ENCODE peak calls at places on chromosomes 11 and 22, in six cellular contexts. K is H1, P is neuronal stem cell, B is HCT116, S is IMR-90, A is endothelial cell of umbilical vein. R is an unnamed sample. For H3K27me3, the result is how much of the 10 kb centered on the place peaks cover.

GRCh38 chr11:47586456-47586855 is at the start of gene FAM180B:
- DNase-seq in B (no peak), K (no peak), S (no peak), P (no peak), A (no peak), R (no peak)

GRCh38 chr11:126416542-126417090 is 61.1 kb downstream of the ST3GAL4 start:
- DNase-seq in P (peak), K (no peak), B (no peak), A (peak), S (peak), R (no peak)

GRCh38 chr22:41650821-41651220 is 29.7 kb downstream of the XRCC6 start:
- DNase-seq in K (no peak), S (no peak), P (no peak), B (no peak), A (no peak), R (no peak)

GRCh38 chr11:128415539-128415938 is 171.8 kb downstream of the ETS1 start:
- DNase-seq in B (no peak), A (peak), P (no peak), K (no peak), S (peak), R (no peak)

GRCh38 chr22:23119492-23120414 is 22.0 kb downstream of the RSPH14 start:
- DNase-seq in S (no peak), P (no peak), K (no peak), A (peak), B (no peak), R (no peak)

GRCh38 chr11:126083829-126084607 is 21.4 kb upstream of the CDON start:
- DNase-seq in A (no peak), K (no peak), P (peak), S (no peak), B (no peak), R (no peak)

GRCh38 chr11:105371311-105371710 is 231.7 kb upstream of the CARD18 start:
- DNase-seq in B (no peak), P (no peak), S (no peak), A (no peak), K (no peak), R (no peak)

GRCh38 chr22:50530857-50531545 is 1.2 kb upstream of the TYMP start:
- DNase-seq in S (peak), B (peak), P (no peak), K (no peak), A (peak), R (no peak)

GRCh38 chr11:60221706-60222105 is 21.2 kb downstream of the MS4A4E start:
- DNase-seq in P (no peak), S (no peak), A (no peak), B (no peak), K (no peak), R (no peak)

GRCh38 chr11:65525659-65526480 is 987 bp downstream of the SCYL1 start:
- DNase-seq in B (no peak), S (no peak), K (no peak), P (no peak), A (no peak), R (no peak)
- H3K9ac ChIP-seq in B (peak), S (peak), K (peak), P (peak), A (peak), R (peak)

DNA sequence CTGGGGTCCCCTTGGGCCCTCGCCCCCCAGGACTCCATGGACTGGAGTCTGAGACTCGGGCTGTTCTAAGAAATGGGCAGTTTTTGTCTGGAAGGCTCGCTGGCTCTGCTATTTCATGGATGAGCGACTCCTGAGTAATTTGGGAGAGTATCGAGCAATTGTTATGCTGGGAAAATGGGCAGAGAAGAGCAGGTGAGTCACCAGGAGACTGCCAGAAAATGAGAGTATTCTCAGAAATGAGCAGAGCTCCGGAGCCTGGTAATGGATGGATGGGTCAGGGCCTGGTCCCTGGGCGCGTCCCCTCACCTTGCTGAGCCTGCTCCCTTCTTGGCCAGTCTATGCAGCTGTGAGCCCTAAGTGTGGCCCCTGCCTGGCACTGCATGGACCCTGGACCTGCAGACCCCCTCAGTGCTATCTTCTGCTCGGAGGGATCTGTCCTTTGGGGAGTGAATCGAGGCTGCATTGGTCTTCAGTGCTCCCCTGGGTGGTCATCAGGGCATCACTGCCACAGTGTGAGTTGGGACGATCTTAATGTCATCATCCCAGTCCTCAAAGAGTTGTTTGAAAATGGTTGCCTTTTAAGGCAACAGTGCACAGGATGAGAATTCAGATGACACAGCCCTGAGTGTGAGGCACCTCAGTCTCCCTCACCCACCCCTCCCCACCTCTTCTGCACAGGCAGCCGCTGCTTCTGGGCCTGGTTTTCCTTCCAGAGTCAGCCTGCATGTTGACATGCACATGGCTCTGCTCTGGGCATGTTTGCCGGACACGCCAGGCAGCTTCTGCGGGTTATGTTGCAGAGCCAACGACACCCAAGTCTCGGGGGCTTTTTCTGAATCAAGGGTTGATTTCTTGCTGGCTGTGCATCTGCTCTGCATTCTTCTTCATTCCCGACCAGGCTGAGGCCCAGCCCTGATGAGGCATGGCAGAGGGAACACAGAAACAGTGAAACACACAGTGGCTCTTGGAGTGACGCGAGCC is 519.0 kb downstream of the TBC1D22A start:
- DNase-seq in S (peak), B (no peak), A (no peak), K (no peak), P (no peak), R (no peak)
- H3K27me3 ChIP-seq in S (under half), B (under half), A (under half), K (under half), P (under half), R (under half)

GRCh38 chr22:44999231-44999630 is 10.6 kb downstream of the PHF21B start:
- DNase-seq in P (no peak), A (no peak), S (no peak), B (no peak), K (no peak), R (no peak)
- H3K4me3 ChIP-seq in P (no peak), A (no peak), S (no peak), B (no peak), K (no peak), R (no peak)

GRCh38 chr11:76660533-76661305 is 9.8 kb downstream of the LRRC32 start:
- DNase-seq in A (no peak), B (no peak), P (no peak), K (no peak), S (no peak), R (no peak)

GRCh38 chr11:76662656-76663460 is 7.7 kb downstream of the LRRC32 start:
- DNase-seq in B (no peak), S (no peak), A (no peak), P (no peak), K (no peak), R (no peak)

GRCh38 chr11:76659672-76660532 is 10.6 kb downstream of the LRRC32 start:
- DNase-seq in B (no peak), A (no peak), S (no peak), K (no peak), P (no peak), R (no peak)

GRCh38 chr11:76661835-76662434 is 8.6 kb downstream of the LRRC32 start:
- DNase-seq in K (no peak), S (no peak), A (no peak), P (no peak), B (no peak), R (no peak)

GRCh38 chr11:76661306-76661751 is 9.2 kb downstream of the LRRC32 start:
- DNase-seq in A (no peak), B (no peak), S (no peak), K (no peak), P (no peak), R (no peak)
- H3K9ac ChIP-seq in A (no peak), B (no peak), S (no peak), K (no peak), P (no peak), R (no peak)

GRCh38 chr11:130161441-130161840 is 1.9 kb downstream of the ST14 start:
- DNase-seq in B (no peak), A (no peak), K (no peak), S (no peak), P (no peak), R (no peak)
- H3K27me3 ChIP-seq in B (under half), A (under half), K (under half), S (half or more), P (under half), R (under half)